ENCODE peak calls at places on chromosomes 6 and 20, in ten cellular contexts. One of them, this sample, is unnamed.

GRCh38 chr20:25622450-25623224 is 1.2 kb downstream of the NANP start:
- DNase-seq in H54: no peak
- DNase-seq in endothelial cell of umbilical vein: peak
- DNase-seq in HCT116: no peak
- DNase-seq in testis: no peak
- DNase-seq in spleen: no peak
- DNase-seq in NB4: no peak
- DNase-seq in H1: no peak
- DNase-seq in uterus: no peak
- DNase-seq in A549: no peak
- DNase-seq in this sample: no peak

GRCh38 chr20:51831891-51832675 is 29.8 kb upstream of the SALL4 start:
- DNase-seq in H54: no peak
- DNase-seq in endothelial cell of umbilical vein: no peak
- DNase-seq in HCT116: no peak
- DNase-seq in testis: no peak
- DNase-seq in spleen: no peak
- DNase-seq in NB4: no peak
- DNase-seq in H1: no peak
- DNase-seq in uterus: no peak
- DNase-seq in A549: no peak
- DNase-seq in this sample: no peak

GRCh38 chr6:35463292-35463691 is 4.9 kb upstream of the RPL10A start:
- DNase-seq in H54: no peak
- DNase-seq in endothelial cell of umbilical vein: no peak
- DNase-seq in HCT116: no peak
- DNase-seq in testis: no peak
- DNase-seq in spleen: no peak
- DNase-seq in NB4: no peak
- DNase-seq in H1: no peak
- DNase-seq in uterus: no peak
- DNase-seq in A549: no peak
- DNase-seq in this sample: no peak

GRCh38 chr6:141024526-141024925 is 1108.2 kb upstream of the GJE1 start:
- DNase-seq in H54: no peak
- DNase-seq in endothelial cell of umbilical vein: peak
- DNase-seq in HCT116: no peak
- DNase-seq in testis: no peak
- DNase-seq in spleen: no peak
- DNase-seq in NB4: no peak
- DNase-seq in H1: no peak
- DNase-seq in uterus: no peak
- DNase-seq in A549: no peak
- DNase-seq in this sample: no peak

GRCh38 chr20:49377326-49377725 is 99.5 kb upstream of the ZNFX1 start:
- DNase-seq in H54: no peak
- DNase-seq in endothelial cell of umbilical vein: no peak
- DNase-seq in HCT116: no peak
- DNase-seq in testis: no peak
- DNase-seq in spleen: no peak
- DNase-seq in NB4: no peak
- DNase-seq in H1: no peak
- DNase-seq in uterus: no peak
- DNase-seq in A549: no peak
- DNase-seq in this sample: no peak

GRCh38 chr20:11676618-11677289 is 240.9 kb upstream of the BTBD3 start:
- DNase-seq in H54: peak
- DNase-seq in endothelial cell of umbilical vein: peak
- DNase-seq in HCT116: peak
- DNase-seq in testis: peak
- DNase-seq in spleen: no peak
- DNase-seq in NB4: peak
- DNase-seq in H1: peak
- DNase-seq in uterus: no peak
- DNase-seq in A549: peak
- DNase-seq in this sample: no peak

GRCh38 chr6:78487401-78487800 is 379.9 kb upstream of the IRAK1BP1 start:
- DNase-seq in H54: no peak
- DNase-seq in endothelial cell of umbilical vein: peak
- DNase-seq in HCT116: no peak
- DNase-seq in testis: no peak
- DNase-seq in spleen: no peak
- DNase-seq in NB4: no peak
- DNase-seq in H1: no peak
- DNase-seq in uterus: no peak
- DNase-seq in A549: no peak
- DNase-seq in this sample: no peak

GRCh38 chr6:125149256-125150144 is 4.1 kb upstream of the TPD52L1 start:
- DNase-seq in H54: no peak
- DNase-seq in endothelial cell of umbilical vein: no peak
- DNase-seq in HCT116: no peak
- DNase-seq in testis: no peak
- DNase-seq in spleen: no peak
- DNase-seq in NB4: no peak
- DNase-seq in H1: no peak
- DNase-seq in uterus: no peak
- DNase-seq in A549: no peak
- DNase-seq in this sample: peak

GRCh38 chr20:21936720-21937380 is 231.4 kb downstream of the PAX1 start:
- DNase-seq in H54: no peak
- DNase-seq in endothelial cell of umbilical vein: no peak
- DNase-seq in HCT116: no peak
- DNase-seq in testis: no peak
- DNase-seq in spleen: no peak
- DNase-seq in NB4: no peak
- DNase-seq in H1: no peak
- DNase-seq in uterus: no peak
- DNase-seq in A549: no peak
- DNase-seq in this sample: no peak

GRCh38 chr6:18212231-18212630 is 52.1 kb downstream of the DEK start:
- DNase-seq in H54: no peak
- DNase-seq in endothelial cell of umbilical vein: no peak
- DNase-seq in HCT116: no peak
- DNase-seq in testis: no peak
- DNase-seq in spleen: no peak
- DNase-seq in NB4: no peak
- DNase-seq in H1: peak
- DNase-seq in uterus: no peak
- DNase-seq in A549: no peak
- DNase-seq in this sample: no peak

GRCh38 chr6:57432162-57432561 is 114.7 kb downstream of the PRIM2 start:
- DNase-seq in H54: no peak
- DNase-seq in endothelial cell of umbilical vein: peak
- DNase-seq in HCT116: no peak
- DNase-seq in testis: no peak
- DNase-seq in spleen: no peak
- DNase-seq in NB4: peak
- DNase-seq in H1: no peak
- DNase-seq in uterus: no peak
- DNase-seq in A549: no peak
- DNase-seq in this sample: no peak

GRCh38 chr6:142152731-142153130 is 5.7 kb downstream of the VTA1 start:
- DNase-seq in H54: no peak
- DNase-seq in endothelial cell of umbilical vein: peak
- DNase-seq in HCT116: no peak
- DNase-seq in testis: no peak
- DNase-seq in spleen: no peak
- DNase-seq in NB4: no peak
- DNase-seq in H1: no peak
- DNase-seq in uterus: no peak
- DNase-seq in A549: no peak
- DNase-seq in this sample: no peak

DNA sequence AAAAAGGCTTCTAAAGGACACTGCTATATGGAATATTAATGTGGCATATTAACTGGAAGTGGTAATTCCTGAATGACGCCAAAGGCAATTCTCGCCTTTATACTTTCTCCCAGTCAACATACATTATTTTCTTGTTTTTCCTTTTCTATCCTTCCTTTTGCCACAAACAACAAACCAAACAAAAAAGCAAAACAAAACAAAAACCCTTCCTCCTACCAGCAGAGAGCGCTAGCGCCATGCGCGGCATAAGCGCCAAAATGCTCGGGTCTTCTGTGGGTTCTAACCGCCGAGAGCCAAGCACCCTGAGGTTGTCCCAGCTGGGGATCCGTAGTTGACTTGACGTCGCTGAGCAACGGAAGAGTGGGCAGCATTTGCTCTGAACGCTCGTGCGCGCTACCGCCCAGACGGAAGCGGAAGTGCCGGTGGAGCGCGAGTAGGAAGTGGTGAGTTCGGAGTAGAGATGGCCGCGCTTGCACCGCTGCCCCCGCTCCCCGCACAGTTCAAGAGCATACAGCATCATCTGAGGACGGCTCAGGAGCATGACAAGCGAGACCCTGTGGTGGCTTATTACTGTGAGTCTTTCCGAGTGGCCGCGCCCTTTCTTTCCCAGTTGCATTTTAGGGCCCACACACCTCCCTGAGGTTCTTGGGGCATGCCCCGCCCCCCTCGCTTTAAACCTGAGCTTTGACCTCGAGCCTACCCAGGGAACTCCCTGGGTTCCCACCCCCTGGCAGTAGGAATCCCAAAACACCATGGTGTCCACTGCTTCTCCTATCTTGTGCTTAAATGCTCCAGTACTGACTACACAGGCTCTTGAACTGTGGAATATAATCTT is at the start of the genes NMBR and VTA1:
- DNase-seq in H54: peak
- DNase-seq in endothelial cell of umbilical vein: peak
- DNase-seq in HCT116: peak
- DNase-seq in testis: peak
- DNase-seq in spleen: peak
- DNase-seq in NB4: peak
- DNase-seq in H1: peak
- DNase-seq in uterus: peak
- DNase-seq in A549: peak
- DNase-seq in this sample: peak
- TF ChIP-seq POLR2A in H54: peak
- TF ChIP-seq POLR2A in endothelial cell of umbilical vein: peak
- TF ChIP-seq POLR2A in HCT116: peak
- TF ChIP-seq POLR2A in testis: no peak
- TF ChIP-seq POLR2A in spleen: peak
- TF ChIP-seq POLR2A in NB4: peak
- TF ChIP-seq POLR2A in H1: peak
- TF ChIP-seq POLR2A in uterus: no peak
- TF ChIP-seq POLR2A in A549: peak
- TF ChIP-seq POLR2A in this sample: peak

DNA sequence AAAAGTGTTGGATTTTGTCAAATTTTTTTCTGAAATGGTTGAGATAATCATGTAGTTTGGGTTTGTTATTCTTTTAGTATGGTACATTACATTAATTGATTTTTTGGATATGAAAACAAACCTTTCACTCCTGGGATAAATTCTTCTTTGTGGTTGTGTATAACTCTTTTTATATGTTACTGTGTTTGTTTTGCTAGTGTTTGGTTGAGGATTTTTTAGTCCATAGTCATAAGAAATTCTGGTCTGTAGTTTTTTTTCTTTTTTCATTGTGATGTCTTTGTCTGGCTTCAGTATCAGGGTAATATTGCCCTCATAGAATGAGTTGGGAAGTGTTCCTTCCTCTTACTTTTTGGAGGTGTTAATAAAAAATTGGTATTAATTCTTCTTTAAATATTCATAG is 122.2 kb upstream of the ATXN1 start:
- DNase-seq in H54: no peak
- DNase-seq in endothelial cell of umbilical vein: no peak
- DNase-seq in HCT116: no peak
- DNase-seq in testis: no peak
- DNase-seq in spleen: no peak
- DNase-seq in NB4: no peak
- DNase-seq in H1: no peak
- DNase-seq in uterus: no peak
- DNase-seq in A549: no peak
- DNase-seq in this sample: no peak
- TF ChIP-seq POLR2A in H54: no peak
- TF ChIP-seq POLR2A in endothelial cell of umbilical vein: no peak
- TF ChIP-seq POLR2A in HCT116: no peak
- TF ChIP-seq POLR2A in testis: no peak
- TF ChIP-seq POLR2A in spleen: no peak
- TF ChIP-seq POLR2A in NB4: no peak
- TF ChIP-seq POLR2A in H1: no peak
- TF ChIP-seq POLR2A in uterus: no peak
- TF ChIP-seq POLR2A in A549: no peak
- TF ChIP-seq POLR2A in this sample: no peak

DNA sequence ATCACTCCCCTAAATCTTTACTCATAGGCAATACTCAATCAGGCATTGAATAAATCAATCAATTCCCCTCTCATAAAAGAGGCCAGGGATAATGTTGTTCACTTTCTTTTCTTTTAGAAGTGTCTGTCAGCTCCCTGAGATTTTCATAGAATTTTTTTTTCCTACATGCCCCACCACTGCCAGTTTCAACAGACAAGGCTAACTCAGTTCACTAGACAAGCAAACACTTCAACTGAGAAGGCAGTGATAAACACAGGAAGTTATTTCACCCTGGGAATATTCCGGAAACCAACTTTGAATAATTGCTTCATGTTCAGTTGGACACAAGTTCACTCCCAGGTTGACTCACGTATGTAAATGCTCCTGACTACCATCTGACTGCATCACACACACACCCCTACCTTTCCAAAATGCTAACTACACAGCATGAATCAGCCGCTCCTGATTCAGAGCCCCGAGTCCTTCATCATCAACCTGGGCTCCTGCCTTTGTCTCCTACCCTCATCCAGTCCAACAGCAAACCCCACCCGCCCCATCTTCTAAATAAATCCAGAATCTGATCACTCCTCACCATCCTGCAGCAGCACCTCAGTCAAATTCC is 143.9 kb downstream of the BCAS1 start:
- DNase-seq in H54: peak
- DNase-seq in endothelial cell of umbilical vein: peak
- DNase-seq in HCT116: no peak
- DNase-seq in testis: no peak
- DNase-seq in spleen: no peak
- DNase-seq in NB4: peak
- DNase-seq in H1: no peak
- DNase-seq in uterus: no peak
- DNase-seq in A549: peak
- DNase-seq in this sample: no peak
- TF ChIP-seq POLR2A in H54: no peak
- TF ChIP-seq POLR2A in endothelial cell of umbilical vein: peak
- TF ChIP-seq POLR2A in HCT116: no peak
- TF ChIP-seq POLR2A in testis: no peak
- TF ChIP-seq POLR2A in spleen: no peak
- TF ChIP-seq POLR2A in NB4: no peak
- TF ChIP-seq POLR2A in H1: no peak
- TF ChIP-seq POLR2A in uterus: no peak
- TF ChIP-seq POLR2A in A549: no peak
- TF ChIP-seq POLR2A in this sample: no peak

DNA sequence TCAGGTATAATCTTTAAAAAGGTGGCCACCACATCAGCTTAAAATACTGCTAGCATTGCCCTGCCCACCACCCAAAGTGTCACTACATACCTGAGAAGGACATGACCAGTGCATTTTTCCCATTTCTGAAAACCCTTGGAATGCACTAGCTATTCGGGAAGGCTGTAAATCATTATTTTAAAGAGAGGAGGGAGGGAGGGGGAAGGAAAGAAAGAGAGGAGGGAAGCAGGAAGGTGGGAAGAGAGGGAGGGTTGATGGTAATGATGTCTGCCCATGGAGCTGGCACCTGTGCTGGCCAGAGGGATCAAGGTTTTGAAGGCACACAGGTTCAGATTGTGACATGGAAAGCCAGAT is 32.4 kb downstream of the VAPB start:
- DNase-seq in H54: no peak
- DNase-seq in endothelial cell of umbilical vein: no peak
- DNase-seq in HCT116: no peak
- DNase-seq in testis: no peak
- DNase-seq in spleen: no peak
- DNase-seq in NB4: no peak
- DNase-seq in H1: no peak
- DNase-seq in uterus: no peak
- DNase-seq in A549: no peak
- DNase-seq in this sample: no peak
- TF ChIP-seq POLR2A in H54: no peak
- TF ChIP-seq POLR2A in endothelial cell of umbilical vein: no peak
- TF ChIP-seq POLR2A in HCT116: no peak
- TF ChIP-seq POLR2A in testis: no peak
- TF ChIP-seq POLR2A in spleen: no peak
- TF ChIP-seq POLR2A in NB4: no peak
- TF ChIP-seq POLR2A in H1: no peak
- TF ChIP-seq POLR2A in uterus: no peak
- TF ChIP-seq POLR2A in A549: no peak
- TF ChIP-seq POLR2A in this sample: no peak